ENCODE peak calls at places on chromosomes 13 and 19, in five cellular contexts. One of them, this sample, is unnamed.

GRCh38 chr13:79194272-79194671 is 211.8 kb downstream of the RBM26 start:
- DNase-seq in CD8-positive, alpha-beta T cell: peak; percentile 40
- DNase-seq in ascending aorta: no peak
- DNase-seq in ovary: no peak
- DNase-seq in heart right ventricle: no peak
- DNase-seq in this sample: peak; percentile 9

GRCh38 chr13:43331676-43332075 is 308.3 kb downstream of the DNAJC15 start:
- DNase-seq in CD8-positive, alpha-beta T cell: no peak
- DNase-seq in ascending aorta: no peak
- DNase-seq in ovary: no peak
- DNase-seq in heart right ventricle: no peak
- DNase-seq in this sample: no peak

GRCh38 chr19:49614096-49614857 is 23.3 kb downstream of the PRR12 start:
- DNase-seq in CD8-positive, alpha-beta T cell: no peak
- DNase-seq in ascending aorta: no peak
- DNase-seq in ovary: no peak
- DNase-seq in heart right ventricle: no peak
- DNase-seq in this sample: no peak

GRCh38 chr13:46903748-46904147 is 6.9 kb upstream of the HTR2A start:
- DNase-seq in CD8-positive, alpha-beta T cell: no peak
- DNase-seq in ascending aorta: no peak
- DNase-seq in ovary: no peak
- DNase-seq in heart right ventricle: no peak
- DNase-seq in this sample: no peak

GRCh38 chr13:72990883-72991282 is 67.9 kb upstream of the KLF5 start:
- DNase-seq in CD8-positive, alpha-beta T cell: no peak
- DNase-seq in ascending aorta: no peak
- DNase-seq in ovary: no peak
- DNase-seq in heart right ventricle: no peak
- DNase-seq in this sample: no peak

GRCh38 chr13:72804301-72804700 is 22.4 kb downstream of the PIBF1 start:
- DNase-seq in CD8-positive, alpha-beta T cell: no peak
- DNase-seq in ascending aorta: no peak
- DNase-seq in ovary: no peak
- DNase-seq in heart right ventricle: no peak
- DNase-seq in this sample: no peak

GRCh38 chr19:46624958-46625661 is at the start of gene PTGIR:
- DNase-seq in CD8-positive, alpha-beta T cell: no peak
- DNase-seq in ascending aorta: peak; percentile 72
- DNase-seq in ovary: no peak
- DNase-seq in heart right ventricle: peak; percentile 78
- DNase-seq in this sample: no peak

GRCh38 chr19:12774588-12775555 is at the start of gene HOOK2:
- DNase-seq in CD8-positive, alpha-beta T cell: peak; percentile 37
- DNase-seq in ascending aorta: no peak
- DNase-seq in ovary: peak; percentile 68
- DNase-seq in heart right ventricle: no peak
- DNase-seq in this sample: peak; percentile 38

GRCh38 chr19:2255982-2256685 is at the start of gene JSRP1:
- DNase-seq in CD8-positive, alpha-beta T cell: no peak
- DNase-seq in ascending aorta: no peak
- DNase-seq in ovary: no peak
- DNase-seq in heart right ventricle: no peak
- DNase-seq in this sample: no peak

GRCh38 chr13:39106216-39106995 is 68.2 kb downstream of the NHLRC3 start:
- DNase-seq in CD8-positive, alpha-beta T cell: no peak
- DNase-seq in ascending aorta: no peak
- DNase-seq in ovary: no peak
- DNase-seq in heart right ventricle: no peak
- DNase-seq in this sample: no peak

GRCh38 chr13:39189778-39190177 is 151.5 kb downstream of the NHLRC3 start:
- DNase-seq in CD8-positive, alpha-beta T cell: no peak
- DNase-seq in ascending aorta: no peak
- DNase-seq in ovary: no peak
- DNase-seq in heart right ventricle: no peak
- DNase-seq in this sample: no peak

GRCh38 chr13:93861818-93862217 is 617.7 kb downstream of the DCT start:
- DNase-seq in CD8-positive, alpha-beta T cell: no peak
- DNase-seq in ascending aorta: no peak
- DNase-seq in ovary: no peak
- DNase-seq in heart right ventricle: no peak
- DNase-seq in this sample: no peak

GRCh38 chr13:100514788-100515409 is 73.7 kb downstream of the GGACT start:
- DNase-seq in CD8-positive, alpha-beta T cell: peak; percentile 78
- DNase-seq in ascending aorta: no peak
- DNase-seq in ovary: peak; percentile 77
- DNase-seq in heart right ventricle: peak; percentile 76
- DNase-seq in this sample: peak; percentile 64

GRCh38 chr13:46751811-46752635 is 44.9 kb downstream of the ESD start:
- DNase-seq in CD8-positive, alpha-beta T cell: peak; percentile 44
- DNase-seq in ascending aorta: no peak
- DNase-seq in ovary: no peak
- DNase-seq in heart right ventricle: no peak
- DNase-seq in this sample: peak; percentile 11

GRCh38 chr19:40416918-40417713 is 3.9 kb upstream of the PRX start:
- DNase-seq in CD8-positive, alpha-beta T cell: no peak
- DNase-seq in ascending aorta: no peak
- DNase-seq in ovary: no peak
- DNase-seq in heart right ventricle: peak; percentile 60
- DNase-seq in this sample: no peak

GRCh38 chr13:98143157-98143553 is 261 bp downstream of the FARP1 start:
- DNase-seq in CD8-positive, alpha-beta T cell: no peak
- DNase-seq in ascending aorta: no peak
- DNase-seq in ovary: no peak
- DNase-seq in heart right ventricle: peak; percentile 65
- DNase-seq in this sample: no peak
- H3K27ac ChIP-seq in CD8-positive, alpha-beta T cell: no peak overlapping the region
- H3K27ac ChIP-seq in ascending aorta: peak overlapping the region; percentile 39
- H3K27ac ChIP-seq in ovary: peak overlapping the region; percentile 2
- H3K27ac ChIP-seq in heart right ventricle: peak overlapping the region; percentile 59
- H3K27ac ChIP-seq in this sample: no peak overlapping the region

GRCh38 chr13:50452761-50453160 is 390.7 kb downstream of the DLEU7 start:
- DNase-seq in CD8-positive, alpha-beta T cell: no peak
- DNase-seq in ascending aorta: no peak
- DNase-seq in ovary: no peak
- DNase-seq in heart right ventricle: no peak
- DNase-seq in this sample: no peak
- TF ChIP-seq CTCF in CD8-positive, alpha-beta T cell: no peak
- TF ChIP-seq CTCF in ascending aorta: no peak
- TF ChIP-seq CTCF in ovary: no peak
- TF ChIP-seq CTCF in heart right ventricle: no peak
- TF ChIP-seq CTCF in this sample: no peak

DNA sequence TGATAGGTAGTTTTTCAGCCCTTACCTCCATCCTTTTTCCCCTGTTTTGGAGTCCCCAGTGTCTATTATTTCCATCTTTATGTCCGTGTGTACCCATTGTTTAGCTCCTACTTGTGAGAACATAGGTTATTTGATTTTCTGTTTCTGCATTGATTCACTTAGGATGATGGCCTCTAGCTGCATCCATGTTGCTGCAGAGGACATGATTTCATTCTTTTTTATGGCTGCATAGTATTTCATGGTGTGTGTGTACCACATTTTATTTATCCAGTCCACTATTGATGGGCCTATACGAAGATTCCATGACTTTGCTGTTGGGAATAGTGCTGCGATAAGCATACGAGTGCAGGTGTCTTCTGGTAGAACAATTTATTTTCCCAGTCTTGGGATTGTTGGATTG is 15.0 kb upstream of the ZNF527 start:
- DNase-seq in CD8-positive, alpha-beta T cell: no peak
- DNase-seq in ascending aorta: no peak
- DNase-seq in ovary: no peak
- DNase-seq in heart right ventricle: no peak
- DNase-seq in this sample: no peak
- H3K9me3 ChIP-seq in CD8-positive, alpha-beta T cell: no peaks in the 10 kb centered on the region
- H3K9me3 ChIP-seq in ascending aorta: no peaks in the 10 kb centered on the region
- H3K9me3 ChIP-seq in ovary: no peaks in the 10 kb centered on the region
- H3K9me3 ChIP-seq in heart right ventricle: no peaks in the 10 kb centered on the region
- H3K9me3 ChIP-seq in this sample: peaks cover 32% of the 10 kb centered on the region

DNA sequence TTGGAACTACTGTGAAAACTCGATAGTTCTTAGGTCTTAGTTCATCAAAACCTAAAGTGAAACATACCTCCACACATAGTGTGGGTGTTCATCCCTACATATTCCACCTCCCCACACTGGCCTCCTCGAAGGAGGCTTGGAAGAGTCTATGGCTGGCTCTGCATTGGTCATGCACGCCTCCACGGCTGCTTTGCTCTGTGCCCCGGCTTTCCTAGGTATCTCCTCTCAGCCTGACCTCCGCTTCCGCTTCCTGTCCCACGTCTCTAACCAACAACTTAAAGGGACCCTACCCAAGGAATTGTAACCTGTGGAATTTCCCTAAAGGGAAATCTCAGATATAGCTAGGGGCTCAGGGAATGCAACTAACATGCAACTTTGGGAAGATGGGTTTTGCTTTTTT is 79.7 kb upstream of the MBNL2 start:
- DNase-seq in CD8-positive, alpha-beta T cell: no peak
- DNase-seq in ascending aorta: no peak
- DNase-seq in ovary: peak; percentile 34
- DNase-seq in heart right ventricle: peak; percentile 20
- DNase-seq in this sample: no peak
- H3K27ac ChIP-seq in CD8-positive, alpha-beta T cell: no peak overlapping the region
- H3K27ac ChIP-seq in ascending aorta: no peak overlapping the region
- H3K27ac ChIP-seq in ovary: no peak overlapping the region
- H3K27ac ChIP-seq in heart right ventricle: peak overlapping the region; percentile 13
- H3K27ac ChIP-seq in this sample: no peak overlapping the region

GRCh38 chr13:98346904-98347636 is 170.0 kb upstream of the RNF113B start:
- DNase-seq in CD8-positive, alpha-beta T cell: no peak
- DNase-seq in ascending aorta: no peak
- DNase-seq in ovary: no peak
- DNase-seq in heart right ventricle: no peak
- DNase-seq in this sample: no peak

GRCh38 chr13:98344392-98344791 is 167.3 kb upstream of the RNF113B start:
- DNase-seq in CD8-positive, alpha-beta T cell: no peak
- DNase-seq in ascending aorta: no peak
- DNase-seq in ovary: no peak
- DNase-seq in heart right ventricle: no peak
- DNase-seq in this sample: no peak

GRCh38 chr13:98343461-98343860 is 166.4 kb upstream of the RNF113B start:
- DNase-seq in CD8-positive, alpha-beta T cell: no peak
- DNase-seq in ascending aorta: no peak
- DNase-seq in ovary: no peak
- DNase-seq in heart right ventricle: no peak
- DNase-seq in this sample: no peak

GRCh38 chr13:98348476-98348875 is 171.4 kb upstream of the RNF113B start:
- DNase-seq in CD8-positive, alpha-beta T cell: no peak
- DNase-seq in ascending aorta: no peak
- DNase-seq in ovary: no peak
- DNase-seq in heart right ventricle: no peak
- DNase-seq in this sample: no peak

GRCh38 chr13:98345103-98345899 is 168.2 kb upstream of the RNF113B start:
- DNase-seq in CD8-positive, alpha-beta T cell: no peak
- DNase-seq in ascending aorta: no peak
- DNase-seq in ovary: no peak
- DNase-seq in heart right ventricle: no peak
- DNase-seq in this sample: no peak
- TF ChIP-seq CTCF in CD8-positive, alpha-beta T cell: no peak
- TF ChIP-seq CTCF in ascending aorta: no peak
- TF ChIP-seq CTCF in ovary: no peak
- TF ChIP-seq CTCF in heart right ventricle: no peak
- TF ChIP-seq CTCF in this sample: no peak

GRCh38 chr13:57946361-57946760 is 314.8 kb downstream of the PCDH17 start:
- DNase-seq in CD8-positive, alpha-beta T cell: no peak
- DNase-seq in ascending aorta: no peak
- DNase-seq in ovary: no peak
- DNase-seq in heart right ventricle: no peak
- DNase-seq in this sample: no peak
- H3K9me3 ChIP-seq in CD8-positive, alpha-beta T cell: no peaks in the 10 kb centered on the region
- H3K9me3 ChIP-seq in ascending aorta: no peaks in the 10 kb centered on the region
- H3K9me3 ChIP-seq in ovary: no peaks in the 10 kb centered on the region
- H3K9me3 ChIP-seq in heart right ventricle: peaks cover 11% of the 10 kb centered on the region
- H3K9me3 ChIP-seq in this sample: no peaks in the 10 kb centered on the region

GRCh38 chr13:23598371-23598770 is 28.2 kb downstream of the TNFRSF19 start:
- DNase-seq in CD8-positive, alpha-beta T cell: no peak
- DNase-seq in ascending aorta: no peak
- DNase-seq in ovary: no peak
- DNase-seq in heart right ventricle: no peak
- DNase-seq in this sample: no peak

GRCh38 chr13:23600534-23600933 is 30.3 kb downstream of the TNFRSF19 start:
- DNase-seq in CD8-positive, alpha-beta T cell: no peak
- DNase-seq in ascending aorta: no peak
- DNase-seq in ovary: no peak
- DNase-seq in heart right ventricle: no peak
- DNase-seq in this sample: no peak

GRCh38 chr13:23600100-23600499 is 29.9 kb downstream of the TNFRSF19 start:
- DNase-seq in CD8-positive, alpha-beta T cell: no peak
- DNase-seq in ascending aorta: no peak
- DNase-seq in ovary: no peak
- DNase-seq in heart right ventricle: no peak
- DNase-seq in this sample: no peak

DNA sequence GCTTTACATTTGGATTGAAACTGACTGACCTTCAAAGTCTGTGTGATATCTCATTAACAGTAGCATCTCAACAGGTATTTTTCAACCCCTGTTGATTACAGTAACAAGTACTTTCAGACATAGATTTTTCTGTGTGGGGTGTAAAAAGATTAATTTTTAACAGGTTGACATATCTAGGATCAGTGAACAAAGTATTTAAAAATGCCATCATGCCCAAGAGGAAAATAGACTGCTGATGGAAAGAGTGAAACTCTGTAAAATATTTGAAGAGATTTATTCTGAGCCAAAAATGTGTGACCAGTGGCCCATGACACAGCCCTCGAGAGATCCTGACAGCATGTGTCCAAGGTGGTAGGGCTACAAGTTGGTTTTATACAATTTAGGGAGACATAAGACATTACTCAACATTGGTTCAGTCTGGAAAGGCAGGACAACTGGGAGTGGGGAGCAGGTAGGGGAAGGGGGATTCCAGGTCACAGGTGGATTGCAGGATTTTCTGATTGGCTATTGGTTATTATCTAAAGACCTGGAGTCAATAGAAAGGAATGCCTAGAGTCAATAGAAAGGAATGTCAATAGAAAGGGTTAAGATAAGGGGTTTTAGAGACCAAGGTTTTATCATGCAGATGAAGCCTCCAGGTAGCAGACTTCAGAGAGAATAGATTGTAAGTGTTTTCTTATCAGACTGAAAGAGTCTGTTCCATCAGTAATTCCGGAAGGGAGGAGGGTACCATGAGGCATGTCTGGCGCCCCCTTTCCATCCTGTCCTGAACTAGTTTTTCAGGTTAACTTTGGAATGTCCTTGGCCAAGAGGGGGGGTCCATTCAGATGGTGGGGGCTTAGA is 29.1 kb downstream of the TNFRSF19 start:
- DNase-seq in CD8-positive, alpha-beta T cell: no peak
- DNase-seq in ascending aorta: no peak
- DNase-seq in ovary: no peak
- DNase-seq in heart right ventricle: no peak
- DNase-seq in this sample: no peak
- H3K27ac ChIP-seq in CD8-positive, alpha-beta T cell: no peak overlapping the region
- H3K27ac ChIP-seq in ascending aorta: no peak overlapping the region
- H3K27ac ChIP-seq in ovary: no peak overlapping the region
- H3K27ac ChIP-seq in heart right ventricle: no peak overlapping the region
- H3K27ac ChIP-seq in this sample: no peak overlapping the region